ENCODE peak calls at places on chromosomes 16 and 17, in seven cellular contexts. One of them, this sample, is unnamed.

GRCh38 chr16:87736003-87736382 is 29.8 kb downstream of the KLHDC4 start:
- DNase-seq in endothelial cell of umbilical vein: no peak
- DNase-seq in hepatocyte: no peak
- DNase-seq in tibial nerve: no peak
- DNase-seq in body of pancreas: no peak
- DNase-seq in CD8-positive, alpha-beta memory T cell: no peak
- DNase-seq in transverse colon: no peak
- DNase-seq in this sample: no peak

GRCh38 chr16:85316944-85317343 is 204.7 kb upstream of the CIBAR2 start:
- DNase-seq in endothelial cell of umbilical vein: no peak
- DNase-seq in hepatocyte: no peak
- DNase-seq in tibial nerve: no peak
- DNase-seq in body of pancreas: peak
- DNase-seq in CD8-positive, alpha-beta memory T cell: no peak
- DNase-seq in transverse colon: no peak
- DNase-seq in this sample: no peak

GRCh38 chr16:50419116-50419515 is 50.3 kb upstream of the BRD7 start:
- DNase-seq in endothelial cell of umbilical vein: no peak
- DNase-seq in hepatocyte: no peak
- DNase-seq in tibial nerve: no peak
- DNase-seq in body of pancreas: no peak
- DNase-seq in CD8-positive, alpha-beta memory T cell: no peak
- DNase-seq in transverse colon: no peak
- DNase-seq in this sample: no peak

GRCh38 chr17:17926840-17927449 is 45.3 kb downstream of the TOM1L2 start:
- DNase-seq in endothelial cell of umbilical vein: no peak
- DNase-seq in hepatocyte: no peak
- DNase-seq in tibial nerve: no peak
- DNase-seq in body of pancreas: no peak
- DNase-seq in CD8-positive, alpha-beta memory T cell: no peak
- DNase-seq in transverse colon: no peak
- DNase-seq in this sample: no peak

GRCh38 chr17:7579001-7579838 is at the start of gene CD68:
- DNase-seq in endothelial cell of umbilical vein: peak
- DNase-seq in hepatocyte: peak
- DNase-seq in tibial nerve: peak
- DNase-seq in body of pancreas: peak
- DNase-seq in CD8-positive, alpha-beta memory T cell: peak
- DNase-seq in transverse colon: peak
- DNase-seq in this sample: peak

GRCh38 chr17:73532441-73532901 is 111.8 kb downstream of the SDK2 start:
- DNase-seq in endothelial cell of umbilical vein: no peak
- DNase-seq in hepatocyte: no peak
- DNase-seq in tibial nerve: no peak
- DNase-seq in body of pancreas: no peak
- DNase-seq in CD8-positive, alpha-beta memory T cell: no peak
- DNase-seq in transverse colon: no peak
- DNase-seq in this sample: peak

GRCh38 chr17:8073627-8074485 is 13.7 kb downstream of the ALOX12B start:
- DNase-seq in endothelial cell of umbilical vein: peak
- DNase-seq in hepatocyte: peak
- DNase-seq in tibial nerve: no peak
- DNase-seq in body of pancreas: peak
- DNase-seq in CD8-positive, alpha-beta memory T cell: peak
- DNase-seq in transverse colon: peak
- DNase-seq in this sample: peak

GRCh38 chr17:20284575-20284974 is 182.8 kb downstream of the LGALS9B start:
- DNase-seq in endothelial cell of umbilical vein: no peak
- DNase-seq in hepatocyte: no peak
- DNase-seq in tibial nerve: no peak
- DNase-seq in body of pancreas: no peak
- DNase-seq in CD8-positive, alpha-beta memory T cell: no peak
- DNase-seq in transverse colon: no peak
- DNase-seq in this sample: no peak

GRCh38 chr16:59614466-59615240 is 880.5 kb upstream of the GOT2 start:
- DNase-seq in endothelial cell of umbilical vein: no peak
- DNase-seq in hepatocyte: no peak
- DNase-seq in tibial nerve: no peak
- DNase-seq in body of pancreas: no peak
- DNase-seq in CD8-positive, alpha-beta memory T cell: no peak
- DNase-seq in transverse colon: no peak
- DNase-seq in this sample: no peak

GRCh38 chr17:62656446-62656845 is 29.0 kb downstream of the MRC2 start:
- DNase-seq in endothelial cell of umbilical vein: no peak
- DNase-seq in hepatocyte: no peak
- DNase-seq in tibial nerve: no peak
- DNase-seq in body of pancreas: no peak
- DNase-seq in CD8-positive, alpha-beta memory T cell: no peak
- DNase-seq in transverse colon: no peak
- DNase-seq in this sample: no peak

GRCh38 chr16:28528463-28528867 is 10.3 kb downstream of the NUPR1 start:
- DNase-seq in endothelial cell of umbilical vein: no peak
- DNase-seq in hepatocyte: peak
- DNase-seq in tibial nerve: no peak
- DNase-seq in body of pancreas: peak
- DNase-seq in CD8-positive, alpha-beta memory T cell: no peak
- DNase-seq in transverse colon: no peak
- DNase-seq in this sample: no peak

GRCh38 chr16:4309833-4310266 is 6.0 kb upstream of the GLIS2 start:
- DNase-seq in endothelial cell of umbilical vein: peak
- DNase-seq in hepatocyte: peak
- DNase-seq in tibial nerve: peak
- DNase-seq in body of pancreas: peak
- DNase-seq in CD8-positive, alpha-beta memory T cell: peak
- DNase-seq in transverse colon: peak
- DNase-seq in this sample: peak

GRCh38 chr16:56369202-56369601 is 56.1 kb downstream of the AMFR start:
- DNase-seq in endothelial cell of umbilical vein: no peak
- DNase-seq in hepatocyte: no peak
- DNase-seq in tibial nerve: no peak
- DNase-seq in body of pancreas: peak
- DNase-seq in CD8-positive, alpha-beta memory T cell: no peak
- DNase-seq in transverse colon: no peak
- DNase-seq in this sample: no peak

GRCh38 chr17:64599187-64599676 is 62.9 kb downstream of the SMURF2 start:
- DNase-seq in endothelial cell of umbilical vein: no peak
- DNase-seq in hepatocyte: no peak
- DNase-seq in tibial nerve: peak
- DNase-seq in body of pancreas: peak
- DNase-seq in CD8-positive, alpha-beta memory T cell: peak
- DNase-seq in transverse colon: peak
- DNase-seq in this sample: peak

GRCh38 chr16:50066482-50067289 is 916 bp downstream of the HEATR3 start:
- DNase-seq in endothelial cell of umbilical vein: no peak
- DNase-seq in hepatocyte: no peak
- DNase-seq in tibial nerve: no peak
- DNase-seq in body of pancreas: no peak
- DNase-seq in CD8-positive, alpha-beta memory T cell: no peak
- DNase-seq in transverse colon: no peak
- DNase-seq in this sample: no peak

GRCh38 chr17:45372325-45372869 is 55.6 kb upstream of the MAP3K14 start:
- DNase-seq in endothelial cell of umbilical vein: no peak
- DNase-seq in hepatocyte: no peak
- DNase-seq in tibial nerve: no peak
- DNase-seq in body of pancreas: no peak
- DNase-seq in CD8-positive, alpha-beta memory T cell: no peak
- DNase-seq in transverse colon: no peak
- DNase-seq in this sample: peak

GRCh38 chr17:40345161-40346034 is 19.1 kb downstream of the GJD3 start:
- DNase-seq in endothelial cell of umbilical vein: peak
- DNase-seq in hepatocyte: peak
- DNase-seq in tibial nerve: no peak
- DNase-seq in body of pancreas: peak
- DNase-seq in CD8-positive, alpha-beta memory T cell: peak
- DNase-seq in transverse colon: peak
- DNase-seq in this sample: peak

GRCh38 chr17:15883617-15884111 is 61.3 kb upstream of the ADORA2B start:
- DNase-seq in endothelial cell of umbilical vein: no peak
- DNase-seq in hepatocyte: no peak
- DNase-seq in tibial nerve: no peak
- DNase-seq in body of pancreas: no peak
- DNase-seq in CD8-positive, alpha-beta memory T cell: no peak
- DNase-seq in transverse colon: no peak
- DNase-seq in this sample: no peak

GRCh38 chr16:14013571-14014283 is 57.4 kb upstream of the MRTFB start:
- DNase-seq in endothelial cell of umbilical vein: peak
- DNase-seq in hepatocyte: peak
- DNase-seq in tibial nerve: peak
- DNase-seq in body of pancreas: peak
- DNase-seq in CD8-positive, alpha-beta memory T cell: no peak
- DNase-seq in transverse colon: no peak
- DNase-seq in this sample: peak

GRCh38 chr17:44203731-44204452 is 4.2 kb upstream of the ATXN7L3 start:
- DNase-seq in endothelial cell of umbilical vein: peak
- DNase-seq in hepatocyte: peak
- DNase-seq in tibial nerve: peak
- DNase-seq in body of pancreas: peak
- DNase-seq in CD8-positive, alpha-beta memory T cell: peak
- DNase-seq in transverse colon: peak
- DNase-seq in this sample: peak

GRCh38 chr17:15944720-15945492 is at the start of gene ADORA2B:
- DNase-seq in endothelial cell of umbilical vein: peak
- DNase-seq in hepatocyte: peak
- DNase-seq in tibial nerve: no peak
- DNase-seq in body of pancreas: peak
- DNase-seq in CD8-positive, alpha-beta memory T cell: peak
- DNase-seq in transverse colon: peak
- DNase-seq in this sample: peak

GRCh38 chr16:4673387-4674046 is 19.8 kb upstream of the NUDT16L1 start:
- DNase-seq in endothelial cell of umbilical vein: no peak
- DNase-seq in hepatocyte: no peak
- DNase-seq in tibial nerve: no peak
- DNase-seq in body of pancreas: no peak
- DNase-seq in CD8-positive, alpha-beta memory T cell: peak
- DNase-seq in transverse colon: no peak
- DNase-seq in this sample: no peak

GRCh38 chr16:70457446-70457845 is 3.1 kb downstream of the FCSK start:
- DNase-seq in endothelial cell of umbilical vein: no peak
- DNase-seq in hepatocyte: no peak
- DNase-seq in tibial nerve: no peak
- DNase-seq in body of pancreas: no peak
- DNase-seq in CD8-positive, alpha-beta memory T cell: no peak
- DNase-seq in transverse colon: no peak
- DNase-seq in this sample: no peak

GRCh38 chr16:57357330-57358151 is 1.0 kb upstream of the CCL22 start:
- DNase-seq in endothelial cell of umbilical vein: no peak
- DNase-seq in hepatocyte: no peak
- DNase-seq in tibial nerve: no peak
- DNase-seq in body of pancreas: no peak
- DNase-seq in CD8-positive, alpha-beta memory T cell: no peak
- DNase-seq in transverse colon: no peak
- DNase-seq in this sample: no peak

GRCh38 chr17:58272367-58273280 is 8.1 kb downstream of the MPO start:
- DNase-seq in endothelial cell of umbilical vein: no peak
- DNase-seq in hepatocyte: no peak
- DNase-seq in tibial nerve: peak
- DNase-seq in body of pancreas: no peak
- DNase-seq in CD8-positive, alpha-beta memory T cell: no peak
- DNase-seq in transverse colon: no peak
- DNase-seq in this sample: no peak

GRCh38 chr16:66477028-66477515 is 50.0 kb downstream of the BEAN1 start:
- DNase-seq in endothelial cell of umbilical vein: no peak
- DNase-seq in hepatocyte: no peak
- DNase-seq in tibial nerve: no peak
- DNase-seq in body of pancreas: no peak
- DNase-seq in CD8-positive, alpha-beta memory T cell: no peak
- DNase-seq in transverse colon: no peak
- DNase-seq in this sample: peak

DNA sequence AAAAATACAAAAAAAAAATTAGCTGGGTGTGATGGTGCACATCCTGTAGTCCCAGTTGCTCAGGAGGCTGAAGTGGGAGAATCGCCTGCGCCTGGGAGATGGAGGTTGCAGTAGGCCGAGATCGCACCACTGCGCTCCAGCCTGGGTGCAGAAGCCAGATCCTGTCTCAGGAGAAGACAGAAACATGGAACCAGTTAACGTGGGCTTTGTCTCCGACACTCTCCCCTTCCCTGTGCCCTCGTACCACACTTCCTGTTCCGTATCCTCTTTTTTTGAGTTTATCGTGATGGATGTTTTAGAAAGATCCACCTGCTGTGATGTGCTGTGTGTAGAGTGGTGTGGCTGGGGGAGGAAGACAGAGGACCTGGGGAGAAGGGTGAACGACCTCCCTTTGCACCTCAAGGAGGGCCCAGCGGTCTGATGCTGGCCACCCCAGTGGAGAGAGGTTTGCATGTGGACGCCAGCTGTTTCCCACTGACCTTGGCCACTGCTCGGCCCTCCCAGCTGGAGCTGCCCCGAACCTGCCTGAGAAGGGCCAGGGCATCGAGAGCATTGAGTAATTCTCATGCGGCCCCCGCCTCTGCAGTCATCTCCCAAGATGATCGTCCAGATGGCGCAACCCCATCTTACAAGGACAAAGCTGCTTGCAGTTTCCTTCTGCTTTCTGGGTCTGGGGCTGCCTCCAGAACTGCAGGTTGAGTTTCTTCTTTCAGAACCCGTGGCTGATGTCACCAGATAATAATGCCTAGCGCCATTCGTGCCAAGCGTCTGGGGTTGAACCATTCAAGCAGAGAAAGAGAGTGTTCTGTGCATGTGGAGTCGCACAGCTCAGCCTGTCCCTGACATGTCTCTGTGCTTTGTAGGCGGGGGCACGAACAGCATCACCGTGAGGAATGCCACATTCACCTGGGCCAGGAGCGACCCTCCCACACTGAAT is 126.3 kb downstream of the ABCC1 start:
- DNase-seq in endothelial cell of umbilical vein: no peak
- DNase-seq in hepatocyte: no peak
- DNase-seq in tibial nerve: peak
- DNase-seq in body of pancreas: peak
- DNase-seq in CD8-positive, alpha-beta memory T cell: no peak
- DNase-seq in transverse colon: peak
- DNase-seq in this sample: no peak
- H3K27ac ChIP-seq in endothelial cell of umbilical vein: no peak
- H3K27ac ChIP-seq in hepatocyte: peak
- H3K27ac ChIP-seq in tibial nerve: peak
- H3K27ac ChIP-seq in body of pancreas: peak
- H3K27ac ChIP-seq in CD8-positive, alpha-beta memory T cell: no peak
- H3K27ac ChIP-seq in transverse colon: peak
- H3K27ac ChIP-seq in this sample: no peak

GRCh38 chr17:327296-327695 is 25.3 kb downstream of the RPH3AL start:
- DNase-seq in endothelial cell of umbilical vein: no peak
- DNase-seq in hepatocyte: no peak
- DNase-seq in tibial nerve: no peak
- DNase-seq in body of pancreas: no peak
- DNase-seq in CD8-positive, alpha-beta memory T cell: peak
- DNase-seq in transverse colon: no peak
- DNase-seq in this sample: no peak
- H3K27ac ChIP-seq in endothelial cell of umbilical vein: no peak
- H3K27ac ChIP-seq in hepatocyte: no peak
- H3K27ac ChIP-seq in tibial nerve: no peak
- H3K27ac ChIP-seq in body of pancreas: no peak
- H3K27ac ChIP-seq in CD8-positive, alpha-beta memory T cell: no peak
- H3K27ac ChIP-seq in transverse colon: no peak
- H3K27ac ChIP-seq in this sample: no peak

GRCh38 chr17:35896011-35896587 is 15.9 kb upstream of the CCL5 start:
- DNase-seq in endothelial cell of umbilical vein: no peak
- DNase-seq in hepatocyte: no peak
- DNase-seq in tibial nerve: no peak
- DNase-seq in body of pancreas: peak
- DNase-seq in CD8-positive, alpha-beta memory T cell: peak
- DNase-seq in transverse colon: peak
- DNase-seq in this sample: no peak
- H3K27ac ChIP-seq in endothelial cell of umbilical vein: no peak
- H3K27ac ChIP-seq in hepatocyte: no peak
- H3K27ac ChIP-seq in tibial nerve: no peak
- H3K27ac ChIP-seq in body of pancreas: no peak
- H3K27ac ChIP-seq in CD8-positive, alpha-beta memory T cell: peak
- H3K27ac ChIP-seq in transverse colon: no peak
- H3K27ac ChIP-seq in this sample: no peak

GRCh38 chr16:89388536-89388935 is 101.8 kb downstream of the ANKRD11 start:
- DNase-seq in endothelial cell of umbilical vein: no peak
- DNase-seq in hepatocyte: no peak
- DNase-seq in tibial nerve: no peak
- DNase-seq in body of pancreas: no peak
- DNase-seq in CD8-positive, alpha-beta memory T cell: no peak
- DNase-seq in transverse colon: no peak
- DNase-seq in this sample: no peak
- H3K27ac ChIP-seq in endothelial cell of umbilical vein: no peak
- H3K27ac ChIP-seq in hepatocyte: no peak
- H3K27ac ChIP-seq in tibial nerve: no peak
- H3K27ac ChIP-seq in body of pancreas: no peak
- H3K27ac ChIP-seq in CD8-positive, alpha-beta memory T cell: no peak
- H3K27ac ChIP-seq in transverse colon: no peak
- H3K27ac ChIP-seq in this sample: no peak